ENCODE peak calls at places on chromosomes 5 and 9, in five cellular contexts. S, Z, L, J and C are unnamed samples.

GRCh38 chr5:144697847-144698262 is 527.2 kb downstream of the KCTD16 start:
- DNase-seq in S (no peak), Z (peak), J (no peak), L (peak), C (peak)

GRCh38 chr9:99184427-99185327 is 37.1 kb downstream of the ALG2 start:
- DNase-seq in L (peak), S (peak), J (peak), Z (peak), C (peak)

GRCh38 chr5:137751869-137752491 is 2.2 kb downstream of the HNRNPA0 start:
- DNase-seq in Z (peak), S (peak), L (peak), J (peak), C (peak)

GRCh38 chr9:106689089-106689488 is 173.9 kb upstream of the ZNF462 start:
- DNase-seq in Z (no peak), S (no peak), J (no peak), L (no peak), C (no peak)

GRCh38 chr9:16964228-16964627 is 93.8 kb upstream of the BNC2 start:
- DNase-seq in J (no peak), S (no peak), L (peak), Z (peak), C (peak)

GRCh38 chr9:134655101-134655500 is 13.5 kb downstream of the COL5A1 start:
- DNase-seq in Z (no peak), S (no peak), L (no peak), J (no peak), C (no peak)

GRCh38 chr5:54900906-54901725 is 84.3 kb downstream of the ESM1 start:
- DNase-seq in Z (no peak), J (no peak), S (no peak), L (peak), C (peak)

GRCh38 chr5:142246263-142246662 is 78.6 kb downstream of the SPRY4 start:
- DNase-seq in L (peak), S (no peak), Z (peak), J (no peak), C (peak)

GRCh38 chr5:98328015-98328414 is 445.4 kb upstream of the RGMB start:
- DNase-seq in J (no peak), Z (no peak), S (no peak), L (no peak), C (no peak)

GRCh38 chr5:74212336-74212735 is 428.2 kb downstream of the ENC1 start:
- DNase-seq in J (peak), L (no peak), S (no peak), Z (no peak), C (no peak)

GRCh38 chr5:33840927-33841547 is 50.8 kb downstream of the ADAMTS12 start:
- DNase-seq in Z (no peak), J (no peak), S (no peak), L (no peak), C (no peak)

GRCh38 chr9:82456621-82457020 is 468.0 kb downstream of the SPATA31D1 start:
- DNase-seq in L (peak), J (no peak), S (no peak), Z (no peak), C (peak)

GRCh38 chr5:134509308-134510040 is 16.0 kb upstream of the JADE2 start:
- DNase-seq in L (peak), Z (no peak), S (peak), J (no peak), C (no peak)

GRCh38 chr9:120383999-120384924 is 195.7 kb downstream of the CDK5RAP2 start:
- DNase-seq in J (no peak), S (no peak), L (no peak), Z (peak), C (no peak)

GRCh38 chr5:60297658-60298057 is 402.3 kb downstream of the DEPDC1B start:
- DNase-seq in L (no peak), Z (peak), J (no peak), S (no peak), C (no peak)

GRCh38 chr9:127154390-127155191 is 32.2 kb upstream of the ANGPTL2 start:
- DNase-seq in S (peak), L (no peak), J (peak), Z (peak), C (peak)

GRCh38 chr9:76292246-76292645 is 102.0 kb downstream of the RFK start:
- DNase-seq in L (no peak), S (no peak), J (no peak), Z (no peak), C (no peak)

DNA sequence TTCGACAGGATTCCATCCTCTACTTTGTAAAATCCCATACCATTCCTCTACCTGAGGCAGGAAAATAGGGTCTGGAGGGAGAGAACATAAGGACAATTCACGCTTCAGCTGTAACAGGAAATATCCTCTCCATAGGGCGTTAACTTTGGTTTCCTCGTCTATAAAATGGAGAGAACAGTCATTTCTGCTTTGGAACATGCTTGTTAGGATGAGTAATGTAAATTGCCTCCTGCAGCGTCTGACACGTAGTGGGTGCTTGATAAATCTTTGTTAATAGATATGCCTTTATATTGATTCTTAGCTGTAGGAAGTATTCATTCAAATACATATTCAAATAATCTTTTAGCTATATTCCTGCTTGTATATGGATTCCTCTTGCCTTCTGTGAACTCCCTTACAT is 706 bp upstream of the SUB1 start:
- DNase-seq in L (no peak), J (no peak), Z (no peak), S (no peak), C (no peak)
- H3K4me3 ChIP-seq in L (no peak), J (no peak), Z (no peak), S (no peak), C (no peak)

DNA sequence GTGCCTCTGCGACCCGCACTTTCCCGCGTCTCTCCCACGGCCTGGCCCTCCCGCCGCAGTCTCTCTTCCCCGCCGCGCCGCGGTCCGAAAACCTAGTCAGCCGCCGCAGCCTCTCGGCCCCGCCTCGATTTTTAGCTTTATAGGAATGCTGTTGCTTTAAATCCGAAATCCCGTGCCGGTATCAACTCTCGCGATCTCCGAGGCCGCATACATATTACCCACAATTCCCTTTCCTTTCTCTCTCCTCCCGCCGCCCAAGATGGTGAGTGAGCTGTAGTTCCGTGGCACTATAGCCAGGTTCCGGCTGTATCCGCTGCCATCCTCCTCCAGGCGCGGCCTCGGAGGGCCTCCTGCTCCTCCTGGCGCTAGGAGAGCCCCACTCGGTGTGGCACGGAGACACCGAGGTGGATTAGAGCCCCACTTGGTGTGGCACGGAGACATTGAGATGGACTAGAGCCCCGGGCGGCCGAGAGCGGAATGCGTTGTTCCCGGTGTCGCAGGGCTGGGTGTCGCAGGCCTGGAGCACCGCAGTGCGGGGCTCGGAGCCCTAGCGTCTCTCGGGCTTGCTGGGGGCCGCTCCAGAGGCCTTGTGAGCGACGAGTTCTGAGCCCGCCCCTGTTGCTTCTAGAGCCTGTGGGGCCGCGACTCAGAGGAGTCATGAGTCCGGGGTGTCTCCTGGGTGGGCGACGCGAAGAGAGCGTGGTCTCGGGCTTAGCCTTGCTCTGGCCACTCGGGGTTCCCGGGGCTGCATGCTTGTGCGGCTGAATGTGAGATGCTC is at the start of the genes MED22 and RPL7A:
- DNase-seq in J (peak), S (peak), Z (peak), L (peak), C (peak)
- TF ChIP-seq CTCF in J (no peak), S (no peak), Z (no peak), L (no peak), C (no peak)

DNA sequence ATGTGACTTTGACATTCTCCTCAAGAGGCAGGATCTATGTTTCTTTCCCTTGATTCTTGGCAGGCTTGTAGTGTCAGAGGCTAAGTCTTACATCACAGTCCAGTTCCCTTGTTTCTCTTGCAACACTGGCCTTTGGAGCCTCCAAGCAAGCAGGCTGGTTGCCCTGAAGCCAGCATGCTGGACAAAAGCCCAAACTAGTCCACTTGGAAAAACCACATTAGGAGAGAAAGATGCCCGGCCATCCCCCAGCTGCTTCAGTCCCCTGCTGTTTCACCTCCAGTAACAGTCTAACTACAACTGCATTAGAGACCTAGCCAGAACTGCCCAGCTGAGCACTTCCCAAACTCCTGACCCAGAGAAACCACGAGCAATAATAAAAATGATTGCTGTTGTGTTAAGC is 87.6 kb downstream of the ADAMTS6 start:
- DNase-seq in S (peak), L (peak), J (no peak), Z (peak), C (peak)
- H3K4me3 ChIP-seq in S (no peak), L (no peak), J (no peak), Z (no peak), C (no peak)

GRCh38 chr5:140242099-140242498 is 60.8 kb downstream of the PFDN1 start:
- DNase-seq in J (no peak), S (no peak), L (no peak), Z (no peak), C (no peak)
- TF ChIP-seq CTCF in J (peak), S (no peak), L (no peak), Z (peak), C (no peak)

GRCh38 chr5:170393235-170393634 is 4.1 kb upstream of the KCNMB1 start:
- DNase-seq in S (no peak), L (no peak), Z (no peak), J (no peak), C (no peak)

GRCh38 chr5:170397059-170397458 is 7.9 kb upstream of the KCNMB1 start:
- DNase-seq in J (no peak), L (no peak), Z (no peak), S (no peak), C (no peak)

GRCh38 chr5:170390472-170390871 is 1.3 kb upstream of the KCNMB1 start:
- DNase-seq in S (no peak), L (no peak), J (no peak), Z (no peak), C (no peak)

GRCh38 chr5:170389250-170389902 is at the start of gene KCNMB1:
- DNase-seq in J (no peak), S (no peak), Z (no peak), L (no peak), C (no peak)

DNA sequence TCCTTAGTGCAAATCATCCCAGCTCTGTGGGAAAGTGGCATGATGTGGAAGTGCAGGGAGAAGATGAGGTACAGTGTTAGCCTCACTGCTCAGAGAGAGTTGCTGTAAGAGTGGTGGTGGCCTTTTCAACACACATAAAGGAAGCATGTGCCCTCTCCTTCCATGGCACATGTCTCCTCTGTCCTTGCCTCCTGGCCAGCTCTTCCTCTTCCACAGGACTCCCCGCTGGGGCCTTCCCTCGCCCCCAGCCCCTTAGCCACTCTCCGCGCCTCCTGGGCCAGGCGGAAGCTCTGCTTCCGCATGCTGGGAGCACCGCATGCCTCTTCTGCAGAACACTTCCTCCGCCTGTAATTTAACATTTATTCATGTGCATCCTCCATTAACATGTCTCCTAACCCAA is 4.8 kb upstream of the KCNMB1 start:
- DNase-seq in J (no peak), L (no peak), Z (no peak), S (no peak), C (no peak)
- H3K4me3 ChIP-seq in J (no peak), L (no peak), Z (no peak), S (no peak), C (no peak)

DNA sequence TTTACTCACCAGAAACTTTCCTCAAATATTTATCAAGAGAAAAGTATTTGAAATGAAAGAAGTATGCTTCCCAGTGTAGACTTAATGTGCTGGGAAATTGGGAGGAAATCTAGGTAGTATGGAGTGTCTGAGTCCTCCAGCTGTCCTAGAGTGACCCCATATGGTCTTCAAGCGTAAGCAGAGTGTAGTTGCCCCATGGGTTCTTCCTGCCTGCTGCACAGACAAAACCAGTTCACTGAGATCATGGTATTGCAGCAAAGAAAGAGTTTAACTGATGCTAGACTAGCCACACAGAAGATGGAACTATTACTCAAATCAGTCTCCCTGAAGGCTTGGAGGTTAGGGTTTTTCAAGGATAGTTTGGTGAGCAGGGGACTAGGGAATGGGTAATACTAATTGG is 114.9 kb upstream of the PRLR start:
- DNase-seq in Z (no peak), L (no peak), J (no peak), S (no peak), C (no peak)
- TF ChIP-seq CTCF in Z (peak), L (no peak), J (no peak), S (no peak), C (peak)